ENCODE peak calls at places on chromosomes 2 and 18, in six cellular contexts. R is CD8-positive, alpha-beta T cell; I is stomach; S is OCI-LY7; T is brain microvascular endothelial cell; G is fibroblast of lung. V is an unnamed sample.

GRCh38 chr18:26460449-26461091 is 87.8 kb downstream of the KCTD1 start:
- DNase-seq in R (no peak), I (peak; percentile 37), S (peak; percentile 87), T (peak; percentile 84), G (no peak), V (no peak)

GRCh38 chr2:156339110-156339847 is 6.8 kb upstream of the NR4A2 start:
- DNase-seq in R (no peak), I (peak; percentile 50), S (no peak), T (no peak), G (no peak), V (no peak)

GRCh38 chr2:141911485-141912066 is 219.2 kb downstream of the LRP1B start:
- DNase-seq in R (no peak), I (peak; percentile 27), S (peak; percentile 41), T (peak; percentile 5), G (peak; percentile 42), V (no peak)

GRCh38 chr2:6986251-6986893 is 69.2 kb downstream of the RNF144A start:
- DNase-seq in R (no peak), I (no peak), S (no peak), T (no peak), G (no peak), V (no peak)

GRCh38 chr18:75438891-75439290 is 11.4 kb upstream of the SMIM21 start:
- DNase-seq in R (no peak), I (no peak), S (no peak), T (no peak), G (peak; percentile 7), V (no peak)

GRCh38 chr18:58186258-58186948 is 142.4 kb downstream of the NEDD4L start:
- DNase-seq in R (no peak), I (peak; percentile 65), S (no peak), T (peak; percentile 91), G (peak; percentile 52), V (no peak)

GRCh38 chr2:67840460-67841068 is 222.2 kb downstream of the C1D start:
- DNase-seq in R (peak; percentile 13), I (peak; percentile 62), S (peak; percentile 65), T (peak; percentile 63), G (peak; percentile 82), V (no peak)

GRCh38 chr2:30948857-30949256 is 141.6 kb upstream of the CAPN13 start:
- DNase-seq in R (no peak), I (no peak), S (no peak), T (no peak), G (no peak), V (no peak)

GRCh38 chr2:189834059-189834458 is 49.8 kb downstream of the PMS1 start:
- DNase-seq in R (no peak), I (no peak), S (no peak), T (no peak), G (no peak), V (no peak)
- H3K27ac ChIP-seq in R (no peak overlapping the region), I (no peak overlapping the region), S (no peak overlapping the region), T (no peak overlapping the region), G (no peak overlapping the region), V (no peak overlapping the region)

GRCh38 chr2:12170151-12170550 is 423.7 kb downstream of the LPIN1 start:
- DNase-seq in R (no peak), I (no peak), S (no peak), T (no peak), G (no peak), V (no peak)

GRCh38 chr2:12169060-12169406 is 422.6 kb downstream of the LPIN1 start:
- DNase-seq in R (no peak), I (no peak), S (no peak), T (peak; percentile 89), G (peak; percentile 97), V (no peak)

GRCh38 chr2:12167525-12168317 is 421.3 kb downstream of the LPIN1 start:
- DNase-seq in R (no peak), I (no peak), S (no peak), T (no peak), G (no peak), V (no peak)

GRCh38 chr2:12168354-12169059 is 422.1 kb downstream of the LPIN1 start:
- DNase-seq in R (no peak), I (no peak), S (no peak), T (no peak), G (no peak), V (no peak)

DNA sequence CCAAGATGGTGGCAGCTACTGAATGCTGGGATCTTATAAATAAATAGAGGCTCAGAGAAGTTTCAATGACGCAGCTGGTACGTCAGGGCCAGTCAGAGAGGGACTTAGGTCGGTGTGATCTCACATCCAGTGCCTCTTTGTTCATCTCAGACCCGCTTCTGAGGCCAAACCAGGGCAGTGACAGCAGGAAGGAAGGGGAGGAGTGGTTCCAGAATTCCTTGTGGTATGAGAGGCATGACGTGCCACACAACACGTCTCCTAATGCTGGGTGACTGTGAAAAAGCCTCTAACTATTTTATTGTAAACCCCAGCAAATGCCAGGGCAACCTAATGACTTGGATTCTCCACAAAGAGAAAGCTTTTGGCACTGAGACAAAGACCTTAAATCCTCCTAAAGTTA is 423.3 kb downstream of the LPIN1 start:
- DNase-seq in R (no peak), I (no peak), S (no peak), T (peak; percentile 92), G (peak; percentile 76), V (peak; percentile 58)
- H3K4me3 ChIP-seq in R (no peak overlapping the region), I (no peak overlapping the region), S (no peak overlapping the region), T (no peak overlapping the region), G (no peak overlapping the region), V (no peak overlapping the region)

DNA sequence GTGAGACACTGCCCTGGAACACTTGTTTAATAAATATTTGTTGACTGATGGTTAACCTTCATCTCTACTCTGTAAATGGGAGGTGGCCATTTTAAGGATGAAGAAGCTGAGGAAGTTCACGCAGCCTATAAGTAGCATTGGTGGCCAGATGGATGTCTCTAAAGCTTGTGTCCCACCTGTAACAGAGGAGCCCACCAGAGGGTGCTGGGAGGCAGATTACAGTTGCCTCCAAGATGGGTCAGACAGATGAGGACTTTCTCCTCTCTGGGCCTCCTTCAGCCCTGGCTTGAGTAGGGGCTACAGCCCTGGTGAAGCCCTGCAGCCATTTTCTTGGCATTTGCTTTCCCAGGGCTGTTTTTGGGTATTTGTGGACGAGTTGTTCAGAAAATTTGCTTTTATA is 45.0 kb upstream of the MCFD2 start:
- DNase-seq in R (no peak), I (no peak), S (peak; percentile 49), T (no peak), G (no peak), V (no peak)
- TF ChIP-seq CTCF in R (no peak), I (no peak), S (peak; percentile 68), T (peak; percentile 33), G (no peak), V (no peak)

DNA sequence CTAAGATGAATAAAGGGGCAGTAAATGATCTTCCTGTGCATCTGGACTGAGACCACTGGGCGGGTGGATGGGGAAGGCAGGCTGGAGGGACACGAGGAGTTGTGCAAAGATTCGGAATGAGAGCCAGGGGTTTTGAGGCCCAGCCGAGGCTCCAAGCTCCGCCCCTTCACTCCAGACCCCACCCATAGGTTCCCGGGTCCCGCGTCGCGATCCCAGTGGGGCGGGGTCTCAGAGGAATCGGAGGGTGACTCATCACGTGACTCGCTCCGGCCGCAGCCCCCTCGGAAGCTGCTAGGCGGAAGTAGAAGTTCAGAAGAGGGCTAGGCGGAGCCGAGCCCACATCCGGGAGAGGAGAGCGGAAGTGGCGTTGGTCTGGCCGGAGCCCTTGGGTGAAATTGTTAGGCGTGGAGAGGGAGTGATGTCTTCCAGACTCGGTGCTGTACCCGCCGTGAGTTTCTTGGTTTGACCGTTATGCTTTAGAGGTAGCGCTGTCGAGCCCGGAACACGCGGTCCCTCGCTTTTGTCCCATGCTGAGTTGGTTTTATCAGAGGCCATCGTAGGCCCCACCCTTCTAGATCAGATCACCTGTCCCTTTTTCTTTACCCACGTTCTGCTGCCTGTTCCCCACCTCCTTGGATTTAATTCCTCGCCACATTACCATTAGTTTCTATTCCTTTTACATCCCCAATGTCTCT is at the start of gene ZNF512:
- DNase-seq in R (peak; percentile 75), I (peak; percentile 84), S (peak; percentile 98), T (peak; percentile 81), G (peak; percentile 95), V (peak; percentile 96)
- H3K27ac ChIP-seq in R (peak within 1 kb of the TSS; percentile 80), I (peak within 1 kb of the TSS; percentile 78), S (peak within 1 kb of the TSS; percentile 54), T (peak within 1 kb of the TSS; percentile 40), G (peak within 1 kb of the TSS; percentile 73), V (peak within 1 kb of the TSS; percentile 61)

GRCh38 chr18:77100751-77101355 is 31.7 kb downstream of the MBP start:
- DNase-seq in R (peak; percentile 54), I (no peak), S (no peak), T (no peak), G (no peak), V (no peak)
- H3K4me3 ChIP-seq in R (peak overlapping the region; percentile 9), I (no peak overlapping the region), S (peak overlapping the region; percentile 46), T (no peak overlapping the region), G (no peak overlapping the region), V (no peak overlapping the region)

GRCh38 chr18:78986018-78986481 is 6.4 kb downstream of the SALL3 start:
- DNase-seq in R (no peak), I (no peak), S (peak; percentile 14), T (no peak), G (no peak), V (no peak)
- TF ChIP-seq CTCF in R (no peak), I (no peak), S (peak; percentile 62), T (peak; percentile 63), G (peak; percentile 45), V (no peak)

DNA sequence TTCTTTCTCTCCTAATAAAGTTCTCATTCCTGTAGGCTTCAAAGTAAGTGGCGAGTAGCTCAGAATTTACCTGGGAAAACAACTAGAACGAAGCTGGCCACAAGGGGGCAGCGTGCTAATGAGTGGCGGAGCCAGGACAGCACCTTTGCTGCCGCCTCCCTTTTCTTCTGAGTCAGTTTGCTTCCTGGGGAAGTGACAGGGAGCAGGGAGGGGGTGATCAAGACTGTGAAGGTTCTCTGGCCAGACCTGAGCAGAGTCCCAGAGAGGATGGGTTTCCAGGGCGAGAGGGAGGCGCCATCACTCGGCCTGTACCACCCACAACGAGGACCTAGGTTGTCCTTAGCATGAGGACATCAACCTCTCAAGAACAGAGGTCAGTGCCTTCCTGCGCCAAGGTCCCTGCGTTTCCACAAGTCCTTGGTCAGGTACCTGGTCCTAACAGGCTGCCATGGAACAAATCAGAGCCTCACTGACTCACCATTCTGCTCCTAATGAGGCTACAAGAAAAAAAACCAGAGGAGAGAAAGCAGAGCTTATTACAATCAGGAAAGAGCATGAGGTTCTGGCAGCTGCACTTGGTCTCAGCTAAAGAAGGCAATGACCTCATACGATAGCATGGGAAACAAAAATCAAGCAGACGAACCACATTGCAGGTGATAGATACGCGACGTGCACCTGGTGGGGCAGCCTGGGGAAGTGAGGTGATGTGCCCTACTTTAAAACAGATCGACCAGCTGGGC is 98.7 kb downstream of the PLB1 start:
- DNase-seq in R (peak; percentile 92), I (peak; percentile 96), S (peak; percentile 79), T (peak; percentile 81), G (peak; percentile 83), V (peak; percentile 76)
- H3K27ac ChIP-seq in R (peak overlapping the region; percentile 44), I (peak overlapping the region; percentile 87), S (no peak overlapping the region), T (peak overlapping the region; percentile 0), G (no peak overlapping the region), V (peak overlapping the region; percentile 93)